ENCODE peak calls at places on chromosomes 5 and 9, in ten cellular contexts. X, L, A, O, Q, P, Z, F, H and K are unnamed samples. For H3K4me1, the result is how much of the 10 kb centered on the place peaks cover.

GRCh38 chr5:52988335-52989024 is 672 bp upstream of the ITGA2 start:
- DNase-seq in X (no peak), L (no peak), A (no peak), O (peak), Q (peak), P (no peak), Z (no peak), F (no peak), H (peak), K (no peak)

GRCh38 chr9:94928696-94929372 is 202.3 kb downstream of the AOPEP start:
- DNase-seq in X (peak), L (no peak), A (no peak), O (no peak), Q (no peak), P (no peak), Z (peak), F (no peak), H (no peak), K (no peak)

GRCh38 chr5:80959768-80960442 is at the start of gene RASGRF2:
- DNase-seq in X (peak), L (peak), A (peak), O (peak), Q (peak), P (peak), Z (peak), F (peak), H (no peak), K (peak)

GRCh38 chr5:177414481-177414880 is 5.1 kb upstream of the F12 start:
- DNase-seq in X (no peak), L (no peak), A (no peak), O (no peak), Q (no peak), P (no peak), Z (no peak), F (no peak), H (no peak), K (no peak)

GRCh38 chr9:133487331-133487725 is 8.4 kb upstream of the SLC2A6 start:
- DNase-seq in X (no peak), L (no peak), A (no peak), O (no peak), Q (no peak), P (no peak), Z (no peak), F (peak), H (no peak), K (no peak)

GRCh38 chr9:86073839-86074238 is 25.5 kb downstream of the GOLM1 start:
- DNase-seq in X (no peak), L (no peak), A (no peak), O (no peak), Q (no peak), P (no peak), Z (no peak), F (no peak), H (no peak), K (no peak)

GRCh38 chr9:96344458-96345180 is 38.9 kb downstream of the SLC35D2 start:
- DNase-seq in X (peak), L (peak), A (peak), O (peak), Q (peak), P (peak), Z (peak), F (peak), H (peak), K (peak)

GRCh38 chr9:91120200-91120599 is 241.5 kb downstream of the AUH start:
- DNase-seq in X (no peak), L (no peak), A (no peak), O (no peak), Q (no peak), P (no peak), Z (no peak), F (no peak), H (no peak), K (no peak)

GRCh38 chr9:133637451-133638055 is 1.4 kb downstream of the DBH start:
- DNase-seq in X (no peak), L (no peak), A (no peak), O (no peak), Q (no peak), P (no peak), Z (no peak), F (peak), H (no peak), K (no peak)

GRCh38 chr5:167217097-167217743 is 1074.2 kb upstream of the WWC1 start:
- DNase-seq in X (no peak), L (no peak), A (no peak), O (peak), Q (no peak), P (no peak), Z (no peak), F (no peak), H (no peak), K (peak)

GRCh38 chr5:124057161-124057814 is 545.3 kb downstream of the CSNK1G3 start:
- DNase-seq in X (no peak), L (no peak), A (no peak), O (no peak), Q (no peak), P (no peak), Z (no peak), F (peak), H (peak), K (no peak)

GRCh38 chr5:41637869-41638268 is 127.5 kb upstream of the PLCXD3 start:
- DNase-seq in X (no peak), L (peak), A (no peak), O (peak), Q (peak), P (no peak), Z (no peak), F (no peak), H (no peak), K (peak)

GRCh38 chr5:170057311-170057710 is 48.4 kb upstream of the FOXI1 start:
- DNase-seq in X (no peak), L (no peak), A (no peak), O (no peak), Q (peak), P (no peak), Z (no peak), F (no peak), H (no peak), K (no peak)

GRCh38 chr9:98943682-98944129 is at the start of gene COL15A1:
- DNase-seq in X (no peak), L (peak), A (peak), O (peak), Q (peak), P (peak), Z (peak), F (peak), H (peak), K (peak)

GRCh38 chr9:84054341-84055010 is 73.9 kb downstream of the RMI1 start:
- DNase-seq in X (no peak), L (no peak), A (no peak), O (no peak), Q (no peak), P (no peak), Z (no peak), F (peak), H (no peak), K (no peak)

GRCh38 chr5:109700516-109701174 is 10.9 kb downstream of the MAN2A1 start:
- DNase-seq in X (no peak), L (no peak), A (no peak), O (no peak), Q (no peak), P (no peak), Z (no peak), F (no peak), H (no peak), K (no peak)

GRCh38 chr5:147734839-147735238 is 47.7 kb downstream of the JAKMIP2 start:
- DNase-seq in X (no peak), L (no peak), A (no peak), O (peak), Q (no peak), P (no peak), Z (no peak), F (no peak), H (no peak), K (no peak)

GRCh38 chr5:56279979-56280378 is 46.8 kb upstream of the ANKRD55 start:
- DNase-seq in X (peak), L (peak), A (peak), O (no peak), Q (peak), P (peak), Z (peak), F (no peak), H (no peak), K (peak)

GRCh38 chr5:69231851-69232250 is 2.8 kb upstream of the CDK7 start:
- DNase-seq in X (no peak), L (no peak), A (no peak), O (no peak), Q (peak), P (no peak), Z (peak), F (no peak), H (peak), K (no peak)

GRCh38 chr9:8961186-8961666 is 1161.6 kb upstream of the DMAC1 start:
- DNase-seq in X (no peak), L (no peak), A (peak), O (no peak), Q (no peak), P (no peak), Z (no peak), F (no peak), H (no peak), K (peak)

GRCh38 chr9:135517407-135517822 is 3.8 kb upstream of the LCN1 start:
- DNase-seq in X (no peak), L (no peak), A (no peak), O (no peak), Q (no peak), P (peak), Z (no peak), F (peak), H (no peak), K (no peak)

GRCh38 chr5:9498541-9499497 is 47.1 kb downstream of the SEMA5A start:
- DNase-seq in X (peak), L (peak), A (peak), O (peak), Q (peak), P (peak), Z (no peak), F (no peak), H (peak), K (peak)

GRCh38 chr5:180155331-180155881 is 53.6 kb downstream of the RASGEF1C start:
- DNase-seq in X (no peak), L (no peak), A (no peak), O (no peak), Q (no peak), P (no peak), Z (no peak), F (peak), H (no peak), K (no peak)

GRCh38 chr5:42949348-42950090 is 90.6 kb downstream of the ANXA2R start:
- DNase-seq in X (peak), L (peak), A (no peak), O (peak), Q (peak), P (no peak), Z (peak), F (peak), H (no peak), K (no peak)

GRCh38 chr9:3528466-3528865 is 2.7 kb upstream of the RFX3 start:
- DNase-seq in X (no peak), L (no peak), A (no peak), O (no peak), Q (no peak), P (no peak), Z (no peak), F (no peak), H (no peak), K (no peak)

GRCh38 chr5:155905359-155905758 is 421.6 kb upstream of the SGCD start:
- DNase-seq in X (no peak), L (no peak), A (no peak), O (no peak), Q (peak), P (no peak), Z (peak), F (no peak), H (no peak), K (no peak)

GRCh38 chr5:149143470-149143869 is 2.2 kb downstream of the ABLIM3 start:
- DNase-seq in X (peak), L (no peak), A (peak), O (no peak), Q (peak), P (no peak), Z (peak), F (peak), H (no peak), K (no peak)

GRCh38 chr5:74636552-74636951 is 4.0 kb downstream of the ENC1 start:
- DNase-seq in X (no peak), L (no peak), A (no peak), O (no peak), Q (no peak), P (no peak), Z (no peak), F (no peak), H (no peak), K (no peak)

GRCh38 chr9:127742435-127743088 is 7.5 kb upstream of the TOR2A start:
- DNase-seq in X (peak), L (peak), A (peak), O (peak), Q (peak), P (peak), Z (peak), F (peak), H (peak), K (peak)

DNA sequence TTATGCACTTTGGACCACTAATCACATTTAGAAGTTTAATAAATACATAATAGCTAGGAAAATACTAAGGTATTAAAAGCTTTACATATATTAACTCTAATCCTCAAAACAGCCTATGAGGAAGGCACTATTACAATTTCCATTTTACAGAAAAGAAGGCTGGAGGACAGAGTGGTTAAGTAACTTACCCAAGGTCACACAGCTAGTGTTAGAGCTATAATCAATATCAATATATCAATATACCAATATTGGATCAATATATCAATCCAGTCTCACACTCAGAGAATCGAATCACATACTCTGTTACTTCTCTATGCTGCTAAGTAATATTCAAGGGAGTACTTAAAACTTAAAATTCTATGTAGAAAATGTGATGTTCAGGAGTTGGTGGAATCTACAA is 45.2 kb downstream of the MEF2C start:
- DNase-seq in X (no peak), L (no peak), A (no peak), O (no peak), Q (no peak), P (no peak), Z (no peak), F (no peak), H (no peak), K (no peak)
- H3K4me1 ChIP-seq in X (under half), L (under half), A (under half), O (under half), Q (under half), P (under half), Z (under half), F (under half), H (under half), K (under half)

GRCh38 chr5:132820162-132820754 is 7.2 kb downstream of the SOWAHA start:
- DNase-seq in X (peak), L (peak), A (peak), O (peak), Q (peak), P (peak), Z (peak), F (peak), H (peak), K (peak)
- H3K4me2 ChIP-seq in X (no peak), L (peak), A (no peak), O (peak), Q (no peak), P (no peak), Z (peak), F (peak), H (peak), K (no peak)

DNA sequence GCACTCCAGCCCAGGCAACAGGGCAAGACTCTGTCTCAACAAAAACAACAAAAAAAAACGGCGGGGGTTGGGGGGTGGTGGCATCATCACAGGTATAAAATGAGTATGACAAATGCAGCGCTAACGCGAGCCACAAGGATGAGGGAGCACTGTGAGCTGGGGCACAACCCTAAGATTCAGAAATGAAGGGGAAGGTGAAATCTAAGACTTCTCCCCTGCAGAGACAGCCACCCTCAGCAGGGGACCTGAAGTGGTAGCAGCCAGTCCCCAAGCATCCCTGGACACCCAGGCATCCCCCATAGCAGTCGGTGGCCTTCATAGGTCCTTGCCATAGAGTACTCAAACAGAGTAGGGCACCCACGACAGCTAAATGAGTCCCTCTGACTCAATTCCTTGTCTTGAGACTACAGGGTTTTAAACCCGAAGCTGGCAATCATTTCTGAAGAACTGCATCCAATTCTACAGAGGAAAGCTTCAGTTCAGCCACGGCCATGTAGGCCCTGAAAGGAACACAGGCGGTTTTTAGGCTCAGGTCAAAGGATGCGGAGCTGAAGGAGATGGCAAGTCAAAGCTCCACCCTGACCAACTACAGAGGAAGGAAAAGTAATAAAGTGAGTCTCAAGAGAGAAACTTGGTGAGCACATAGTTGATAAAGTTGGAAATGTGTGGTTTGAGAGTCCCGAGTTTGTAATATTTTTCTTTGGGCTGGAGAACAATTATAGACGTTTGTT is 50.3 kb downstream of the MYO10 start:
- DNase-seq in X (no peak), L (no peak), A (no peak), O (no peak), Q (no peak), P (no peak), Z (no peak), F (peak), H (no peak), K (no peak)
- H3K27ac ChIP-seq in X (peak), L (peak), A (no peak), O (peak), Q (peak), P (no peak), Z (peak), F (peak), H (no peak), K (no peak)

DNA sequence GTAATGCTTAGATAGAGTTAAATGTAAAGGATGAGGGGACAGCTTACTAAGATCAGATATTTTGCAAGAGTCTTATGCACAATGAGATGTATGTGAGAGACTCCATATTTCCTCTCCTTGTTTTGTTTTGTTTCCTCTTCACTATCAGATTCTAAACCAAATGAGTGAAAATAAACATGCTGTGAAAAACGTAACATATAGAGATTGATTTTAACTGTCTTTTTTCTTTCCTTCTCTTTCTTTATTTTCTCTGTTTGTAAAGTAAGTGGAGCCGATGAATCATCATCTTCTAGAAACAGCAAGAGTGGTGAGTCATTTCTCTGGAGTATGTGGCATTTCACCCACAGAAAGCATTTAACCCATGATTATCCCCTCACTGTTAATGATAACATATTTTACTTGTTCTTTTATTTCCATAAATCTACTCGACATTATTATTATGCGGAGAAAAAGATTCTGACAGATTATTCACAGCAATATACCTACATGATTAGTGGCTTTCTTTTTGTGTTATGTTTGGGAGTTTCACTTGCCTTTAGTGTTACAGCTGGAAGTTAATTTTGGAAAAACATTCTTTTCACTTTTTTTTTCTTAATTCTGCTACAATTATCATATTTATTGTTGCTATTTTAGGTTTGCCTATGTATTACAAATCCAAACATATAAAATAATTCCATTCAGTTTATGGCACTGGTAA is 2.1 kb upstream of the ANXA1 start:
- DNase-seq in X (peak), L (peak), A (peak), O (no peak), Q (peak), P (no peak), Z (peak), F (peak), H (peak), K (peak)
- H3K4me1 ChIP-seq in X (under half), L (half or more), A (under half), O (under half), Q (under half), P (under half), Z (under half), F (under half), H (under half), K (under half)

DNA sequence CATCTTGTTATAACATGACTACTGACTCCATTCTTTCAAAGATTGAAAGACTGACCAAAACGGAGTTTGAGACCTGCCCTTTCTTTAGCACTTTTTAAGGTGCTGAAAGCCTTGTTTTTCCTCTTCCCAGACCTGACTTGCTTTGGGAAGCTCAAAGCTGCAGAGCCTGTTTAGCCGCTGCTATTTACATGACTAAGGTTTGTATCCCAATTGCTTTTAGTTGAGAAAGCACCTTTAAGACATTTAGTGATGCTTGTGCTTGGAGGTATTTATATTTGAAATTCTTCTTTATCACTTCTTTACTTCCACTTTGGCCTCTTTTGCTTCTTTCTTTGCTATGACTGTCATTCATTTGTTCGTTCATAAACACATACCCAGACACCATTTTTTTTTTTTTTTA is 182.6 kb upstream of the ELL2 start:
- DNase-seq in X (no peak), L (no peak), A (no peak), O (peak), Q (no peak), P (peak), Z (no peak), F (no peak), H (no peak), K (peak)
- H3K4me2 ChIP-seq in X (no peak), L (no peak), A (no peak), O (peak), Q (no peak), P (no peak), Z (no peak), F (no peak), H (no peak), K (no peak)